ENCODE peak calls at places on chromosomes 6 and 20, in ten cellular contexts. One of them, this sample, is unnamed.

GRCh38 chr20:12936524-12936923 is 72.2 kb upstream of the SPTLC3 start:
- DNase-seq in Panc1: no peak
- DNase-seq in AG04450: no peak
- DNase-seq in cardiac muscle cell: no peak
- DNase-seq in heart right ventricle: no peak
- DNase-seq in brain microvascular endothelial cell: no peak
- DNase-seq in GM23248: no peak
- DNase-seq in spleen: no peak
- DNase-seq in ovary: no peak
- DNase-seq in dorsolateral prefrontal cortex: no peak
- DNase-seq in this sample: no peak

GRCh38 chr6:25006565-25007001 is 70.8 kb upstream of the RIPOR2 start:
- DNase-seq in ovary: no peak
- DNase-seq in cardiac muscle cell: no peak
- DNase-seq in dorsolateral prefrontal cortex: no peak
- DNase-seq in AG04450: no peak
- DNase-seq in GM23248: peak; percentile 62
- DNase-seq in brain microvascular endothelial cell: peak; percentile 9
- DNase-seq in heart right ventricle: peak; percentile 28
- DNase-seq in spleen: peak; percentile 87
- DNase-seq in Panc1: no peak
- DNase-seq in this sample: peak; percentile 46

GRCh38 chr20:25310268-25310920 is 62.5 kb downstream of the PYGB start:
- DNase-seq in heart right ventricle: no peak
- DNase-seq in Panc1: peak; percentile 92
- DNase-seq in spleen: peak; percentile 75
- DNase-seq in dorsolateral prefrontal cortex: peak; percentile 64
- DNase-seq in cardiac muscle cell: peak; percentile 47
- DNase-seq in GM23248: peak; percentile 92
- DNase-seq in ovary: peak; percentile 39
- DNase-seq in AG04450: peak; percentile 82
- DNase-seq in brain microvascular endothelial cell: peak; percentile 93
- DNase-seq in this sample: peak; percentile 43

GRCh38 chr6:83758533-83758932 is 49.6 kb upstream of the SNAP91 start:
- DNase-seq in spleen: no peak
- DNase-seq in cardiac muscle cell: no peak
- DNase-seq in dorsolateral prefrontal cortex: no peak
- DNase-seq in brain microvascular endothelial cell: no peak
- DNase-seq in ovary: no peak
- DNase-seq in AG04450: no peak
- DNase-seq in heart right ventricle: no peak
- DNase-seq in Panc1: no peak
- DNase-seq in GM23248: no peak
- DNase-seq in this sample: no peak

GRCh38 chr6:105786449-105786848 is 299.7 kb upstream of the PRDM1 start:
- DNase-seq in cardiac muscle cell: no peak
- DNase-seq in brain microvascular endothelial cell: no peak
- DNase-seq in ovary: no peak
- DNase-seq in GM23248: no peak
- DNase-seq in AG04450: no peak
- DNase-seq in spleen: no peak
- DNase-seq in Panc1: no peak
- DNase-seq in dorsolateral prefrontal cortex: no peak
- DNase-seq in heart right ventricle: no peak
- DNase-seq in this sample: no peak

GRCh38 chr6:112010328-112010727 is 43.6 kb upstream of the CCN6 start:
- DNase-seq in Panc1: no peak
- DNase-seq in GM23248: no peak
- DNase-seq in spleen: no peak
- DNase-seq in AG04450: no peak
- DNase-seq in cardiac muscle cell: no peak
- DNase-seq in heart right ventricle: no peak
- DNase-seq in ovary: no peak
- DNase-seq in dorsolateral prefrontal cortex: no peak
- DNase-seq in brain microvascular endothelial cell: no peak
- DNase-seq in this sample: no peak

GRCh38 chr6:143427109-143427817 is 23.2 kb downstream of the ADAT2 start:
- DNase-seq in brain microvascular endothelial cell: peak; percentile 75
- DNase-seq in heart right ventricle: peak; percentile 53
- DNase-seq in dorsolateral prefrontal cortex: peak; percentile 84
- DNase-seq in spleen: peak; percentile 92
- DNase-seq in ovary: peak; percentile 78
- DNase-seq in Panc1: peak; percentile 32
- DNase-seq in GM23248: peak; percentile 94
- DNase-seq in cardiac muscle cell: peak; percentile 83
- DNase-seq in AG04450: peak; percentile 79
- DNase-seq in this sample: no peak

GRCh38 chr6:105401247-105402089 is 1.4 kb downstream of the PREP start:
- DNase-seq in spleen: no peak
- DNase-seq in ovary: no peak
- DNase-seq in GM23248: peak; percentile 36
- DNase-seq in dorsolateral prefrontal cortex: no peak
- DNase-seq in cardiac muscle cell: no peak
- DNase-seq in brain microvascular endothelial cell: no peak
- DNase-seq in AG04450: no peak
- DNase-seq in Panc1: no peak
- DNase-seq in heart right ventricle: no peak
- DNase-seq in this sample: no peak

GRCh38 chr6:135044639-135045038 is 10.0 kb downstream of the HBS1L start:
- DNase-seq in AG04450: no peak
- DNase-seq in GM23248: no peak
- DNase-seq in heart right ventricle: no peak
- DNase-seq in Panc1: no peak
- DNase-seq in dorsolateral prefrontal cortex: no peak
- DNase-seq in brain microvascular endothelial cell: no peak
- DNase-seq in ovary: no peak
- DNase-seq in spleen: no peak
- DNase-seq in cardiac muscle cell: no peak
- DNase-seq in this sample: no peak

GRCh38 chr6:30211899-30212298 is 1.3 kb downstream of the TRIM26 start:
- DNase-seq in heart right ventricle: no peak
- DNase-seq in cardiac muscle cell: no peak
- DNase-seq in Panc1: no peak
- DNase-seq in brain microvascular endothelial cell: no peak
- DNase-seq in GM23248: no peak
- DNase-seq in AG04450: no peak
- DNase-seq in dorsolateral prefrontal cortex: no peak
- DNase-seq in ovary: no peak
- DNase-seq in spleen: no peak
- DNase-seq in this sample: no peak

GRCh38 chr20:46174469-46175126 is 56.5 kb downstream of the CD40 start:
- DNase-seq in cardiac muscle cell: peak; percentile 86
- DNase-seq in brain microvascular endothelial cell: peak; percentile 19
- DNase-seq in Panc1: peak; percentile 10
- DNase-seq in ovary: peak; percentile 61
- DNase-seq in GM23248: peak; percentile 68
- DNase-seq in spleen: peak; percentile 91
- DNase-seq in dorsolateral prefrontal cortex: peak; percentile 59
- DNase-seq in AG04450: no peak
- DNase-seq in heart right ventricle: peak; percentile 64
- DNase-seq in this sample: no peak

GRCh38 chr6:30077218-30077617 is 1.6 kb upstream of the RNF39 start:
- DNase-seq in cardiac muscle cell: no peak
- DNase-seq in dorsolateral prefrontal cortex: no peak
- DNase-seq in spleen: no peak
- DNase-seq in Panc1: no peak
- DNase-seq in GM23248: no peak
- DNase-seq in brain microvascular endothelial cell: no peak
- DNase-seq in ovary: no peak
- DNase-seq in heart right ventricle: no peak
- DNase-seq in AG04450: no peak
- DNase-seq in this sample: no peak

GRCh38 chr6:129719692-129720091 is 9.7 kb upstream of the ARHGAP18 start:
- DNase-seq in GM23248: peak; percentile 24
- DNase-seq in brain microvascular endothelial cell: no peak
- DNase-seq in spleen: no peak
- DNase-seq in Panc1: no peak
- DNase-seq in AG04450: no peak
- DNase-seq in ovary: no peak
- DNase-seq in heart right ventricle: no peak
- DNase-seq in dorsolateral prefrontal cortex: no peak
- DNase-seq in cardiac muscle cell: no peak
- DNase-seq in this sample: no peak
- H3K27ac ChIP-seq in GM23248: no peak overlapping the region
- H3K27ac ChIP-seq in brain microvascular endothelial cell: no peak overlapping the region
- H3K27ac ChIP-seq in spleen: no peak overlapping the region
- H3K27ac ChIP-seq in Panc1: no peak overlapping the region
- H3K27ac ChIP-seq in AG04450: no peak overlapping the region
- H3K27ac ChIP-seq in ovary: no peak overlapping the region
- H3K27ac ChIP-seq in heart right ventricle: peak overlapping the region; percentile 4
- H3K27ac ChIP-seq in dorsolateral prefrontal cortex: no peak overlapping the region
- H3K27ac ChIP-seq in cardiac muscle cell: no peak overlapping the region
- H3K27ac ChIP-seq in this sample: no peak overlapping the region

GRCh38 chr6:121309768-121310473 is 24.4 kb downstream of the TBC1D32 start:
- DNase-seq in dorsolateral prefrontal cortex: no peak
- DNase-seq in heart right ventricle: no peak
- DNase-seq in ovary: no peak
- DNase-seq in Panc1: no peak
- DNase-seq in brain microvascular endothelial cell: no peak
- DNase-seq in AG04450: peak; percentile 26
- DNase-seq in cardiac muscle cell: no peak
- DNase-seq in GM23248: peak; percentile 61
- DNase-seq in spleen: no peak
- DNase-seq in this sample: peak; percentile 36
- H3K27ac ChIP-seq in dorsolateral prefrontal cortex: no peak overlapping the region
- H3K27ac ChIP-seq in heart right ventricle: no peak overlapping the region
- H3K27ac ChIP-seq in ovary: no peak overlapping the region
- H3K27ac ChIP-seq in Panc1: no peak overlapping the region
- H3K27ac ChIP-seq in brain microvascular endothelial cell: peak overlapping the region; percentile 38
- H3K27ac ChIP-seq in AG04450: no peak overlapping the region
- H3K27ac ChIP-seq in cardiac muscle cell: no peak overlapping the region
- H3K27ac ChIP-seq in GM23248: no peak overlapping the region
- H3K27ac ChIP-seq in spleen: no peak overlapping the region
- H3K27ac ChIP-seq in this sample: peak overlapping the region; percentile 76

DNA sequence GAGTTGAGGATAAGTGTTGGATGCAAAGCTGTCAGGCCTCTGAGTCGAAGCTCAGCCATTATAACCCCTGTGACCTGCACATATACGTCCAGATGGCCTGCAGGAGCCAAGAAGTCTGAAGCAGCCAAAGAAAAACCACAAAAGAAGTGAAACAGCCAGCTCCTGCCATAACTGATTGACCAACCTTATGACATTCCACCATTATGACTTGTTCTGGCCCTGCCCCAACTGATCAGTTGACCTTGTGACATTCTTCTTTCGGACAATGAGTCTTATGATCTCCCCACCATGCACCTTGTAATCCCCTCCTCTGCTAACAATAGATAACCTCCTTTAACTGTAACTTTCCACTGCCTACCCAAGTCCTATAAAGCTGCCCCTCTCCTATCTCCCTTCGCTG is 133.7 kb upstream of the AGPAT4 start:
- DNase-seq in GM23248: peak; percentile 69
- DNase-seq in spleen: no peak
- DNase-seq in Panc1: no peak
- DNase-seq in AG04450: peak; percentile 24
- DNase-seq in heart right ventricle: no peak
- DNase-seq in brain microvascular endothelial cell: peak; percentile 62
- DNase-seq in ovary: no peak
- DNase-seq in cardiac muscle cell: no peak
- DNase-seq in dorsolateral prefrontal cortex: no peak
- DNase-seq in this sample: no peak
- H3K27ac ChIP-seq in GM23248: peak overlapping the region; percentile 71
- H3K27ac ChIP-seq in spleen: no peak overlapping the region
- H3K27ac ChIP-seq in Panc1: no peak overlapping the region
- H3K27ac ChIP-seq in AG04450: peak overlapping the region; percentile 47
- H3K27ac ChIP-seq in heart right ventricle: no peak overlapping the region
- H3K27ac ChIP-seq in brain microvascular endothelial cell: peak overlapping the region; percentile 73
- H3K27ac ChIP-seq in ovary: no peak overlapping the region
- H3K27ac ChIP-seq in cardiac muscle cell: peak overlapping the region; percentile 48
- H3K27ac ChIP-seq in dorsolateral prefrontal cortex: no peak overlapping the region
- H3K27ac ChIP-seq in this sample: peak overlapping the region; percentile 83

GRCh38 chr6:26029570-26029856 is 57.7 kb upstream of the HFE start:
- DNase-seq in brain microvascular endothelial cell: no peak
- DNase-seq in ovary: no peak
- DNase-seq in Panc1: no peak
- DNase-seq in cardiac muscle cell: no peak
- DNase-seq in AG04450: no peak
- DNase-seq in GM23248: no peak
- DNase-seq in spleen: no peak
- DNase-seq in heart right ventricle: no peak
- DNase-seq in dorsolateral prefrontal cortex: no peak
- DNase-seq in this sample: no peak
- H3K27ac ChIP-seq in brain microvascular endothelial cell: no peak overlapping the region
- H3K27ac ChIP-seq in ovary: no peak overlapping the region
- H3K27ac ChIP-seq in Panc1: peak overlapping the region; percentile 100
- H3K27ac ChIP-seq in cardiac muscle cell: peak overlapping the region; percentile 86
- H3K27ac ChIP-seq in AG04450: no peak overlapping the region
- H3K27ac ChIP-seq in GM23248: no peak overlapping the region
- H3K27ac ChIP-seq in spleen: no peak overlapping the region
- H3K27ac ChIP-seq in heart right ventricle: no peak overlapping the region
- H3K27ac ChIP-seq in dorsolateral prefrontal cortex: no peak overlapping the region
- H3K27ac ChIP-seq in this sample: no peak overlapping the region

GRCh38 chr20:15287331-15287730 is 949.9 kb upstream of the FLRT3 start:
- DNase-seq in cardiac muscle cell: no peak
- DNase-seq in heart right ventricle: no peak
- DNase-seq in spleen: no peak
- DNase-seq in AG04450: no peak
- DNase-seq in Panc1: no peak
- DNase-seq in GM23248: no peak
- DNase-seq in dorsolateral prefrontal cortex: no peak
- DNase-seq in ovary: no peak
- DNase-seq in brain microvascular endothelial cell: no peak
- DNase-seq in this sample: no peak

GRCh38 chr20:15289337-15289736 is 951.9 kb upstream of the FLRT3 start:
- DNase-seq in Panc1: no peak
- DNase-seq in spleen: no peak
- DNase-seq in ovary: no peak
- DNase-seq in AG04450: no peak
- DNase-seq in GM23248: no peak
- DNase-seq in cardiac muscle cell: no peak
- DNase-seq in dorsolateral prefrontal cortex: no peak
- DNase-seq in brain microvascular endothelial cell: no peak
- DNase-seq in heart right ventricle: no peak
- DNase-seq in this sample: no peak

GRCh38 chr20:15288076-15288475 is 950.7 kb upstream of the FLRT3 start:
- DNase-seq in Panc1: no peak
- DNase-seq in ovary: no peak
- DNase-seq in cardiac muscle cell: no peak
- DNase-seq in brain microvascular endothelial cell: no peak
- DNase-seq in dorsolateral prefrontal cortex: no peak
- DNase-seq in GM23248: no peak
- DNase-seq in spleen: no peak
- DNase-seq in AG04450: no peak
- DNase-seq in heart right ventricle: no peak
- DNase-seq in this sample: no peak
- H3K27ac ChIP-seq in Panc1: no peak overlapping the region
- H3K27ac ChIP-seq in ovary: no peak overlapping the region
- H3K27ac ChIP-seq in cardiac muscle cell: no peak overlapping the region
- H3K27ac ChIP-seq in brain microvascular endothelial cell: no peak overlapping the region
- H3K27ac ChIP-seq in dorsolateral prefrontal cortex: no peak overlapping the region
- H3K27ac ChIP-seq in GM23248: no peak overlapping the region
- H3K27ac ChIP-seq in spleen: no peak overlapping the region
- H3K27ac ChIP-seq in AG04450: no peak overlapping the region
- H3K27ac ChIP-seq in heart right ventricle: no peak overlapping the region
- H3K27ac ChIP-seq in this sample: no peak overlapping the region